ENCODE peak calls at places on chromosomes 2 and 18, in eight cellular contexts. One of them, this sample, is unnamed.

GRCh38 chr2:120734930-120735611 is 597 bp upstream of the GLI2 start:
- DNase-seq in HEK293T: no peak
- DNase-seq in psoas muscle: no peak
- DNase-seq in HT-29: no peak
- DNase-seq in left colon: no peak
- DNase-seq in amniotic epithelial cell: no peak
- DNase-seq in hypothalamus: no peak
- DNase-seq in COR-L47: no peak
- DNase-seq in this sample: no peak

GRCh38 chr2:203814661-203815540 is 52.7 kb upstream of the CTLA4 start:
- DNase-seq in psoas muscle: peak
- DNase-seq in HT-29: peak
- DNase-seq in amniotic epithelial cell: peak
- DNase-seq in COR-L47: peak
- DNase-seq in HEK293T: peak
- DNase-seq in left colon: peak
- DNase-seq in hypothalamus: peak
- DNase-seq in this sample: peak

GRCh38 chr2:131034122-131035051 is 58.9 kb downstream of the FAM168B start:
- DNase-seq in COR-L47: peak
- DNase-seq in amniotic epithelial cell: peak
- DNase-seq in left colon: no peak
- DNase-seq in psoas muscle: peak
- DNase-seq in hypothalamus: peak
- DNase-seq in HEK293T: peak
- DNase-seq in HT-29: no peak
- DNase-seq in this sample: no peak

GRCh38 chr2:140586379-140586778 is 1544.4 kb downstream of the LRP1B start:
- DNase-seq in left colon: no peak
- DNase-seq in COR-L47: no peak
- DNase-seq in hypothalamus: no peak
- DNase-seq in HT-29: peak
- DNase-seq in HEK293T: peak
- DNase-seq in psoas muscle: no peak
- DNase-seq in amniotic epithelial cell: peak
- DNase-seq in this sample: no peak

GRCh38 chr2:72138921-72139381 is 8.7 kb downstream of the CYP26B1 start:
- DNase-seq in HT-29: peak
- DNase-seq in left colon: peak
- DNase-seq in psoas muscle: no peak
- DNase-seq in COR-L47: no peak
- DNase-seq in HEK293T: no peak
- DNase-seq in amniotic epithelial cell: no peak
- DNase-seq in hypothalamus: no peak
- DNase-seq in this sample: no peak

GRCh38 chr18:9428301-9428706 is 47.0 kb upstream of the RALBP1 start:
- DNase-seq in psoas muscle: peak
- DNase-seq in hypothalamus: no peak
- DNase-seq in COR-L47: peak
- DNase-seq in HEK293T: no peak
- DNase-seq in left colon: no peak
- DNase-seq in amniotic epithelial cell: no peak
- DNase-seq in HT-29: peak
- DNase-seq in this sample: no peak

GRCh38 chr2:127428057-127428814 is 10.0 kb downstream of the PROC start:
- DNase-seq in left colon: no peak
- DNase-seq in amniotic epithelial cell: no peak
- DNase-seq in hypothalamus: no peak
- DNase-seq in HT-29: no peak
- DNase-seq in COR-L47: no peak
- DNase-seq in HEK293T: no peak
- DNase-seq in psoas muscle: no peak
- DNase-seq in this sample: no peak

GRCh38 chr2:5319493-5319892 is 372.7 kb upstream of the SOX11 start:
- DNase-seq in HT-29: no peak
- DNase-seq in psoas muscle: no peak
- DNase-seq in HEK293T: no peak
- DNase-seq in COR-L47: no peak
- DNase-seq in amniotic epithelial cell: no peak
- DNase-seq in left colon: no peak
- DNase-seq in hypothalamus: no peak
- DNase-seq in this sample: no peak

GRCh38 chr18:76502551-76502950 is 7.5 kb upstream of the ZNF516 start:
- DNase-seq in amniotic epithelial cell: no peak
- DNase-seq in hypothalamus: no peak
- DNase-seq in COR-L47: no peak
- DNase-seq in left colon: no peak
- DNase-seq in psoas muscle: no peak
- DNase-seq in HT-29: no peak
- DNase-seq in HEK293T: no peak
- DNase-seq in this sample: no peak

This sample was measured in left cardiac atrium.